ENCODE peak calls at places on chromosomes 13 and 19, in five cellular contexts. R is astrocyte, N is GM23248, W is mammary epithelial cell, V is PC-3. Y is an unnamed sample.
A peak's percentile ranks its signal among the peaks of the same experiment; 100 is the strongest.

GRCh38 chr13:97231118-97231831 is 9.1 kb downstream of the MBNL2 start:
- DNase-seq in R (no peak), N (peak; percentile 55), W (peak; percentile 59), V (no peak), Y (no peak)

GRCh38 chr19:48194041-48194871 is 23.8 kb downstream of the ZSWIM9 start:
- DNase-seq in R (no peak), N (peak; percentile 40), W (no peak), V (no peak), Y (no peak)

GRCh38 chr13:110914293-110915056 is 394 bp downstream of the ANKRD10 start:
- DNase-seq in R (peak; percentile 63), N (peak; percentile 81), W (no peak), V (peak; percentile 54), Y (peak; percentile 79)

GRCh38 chr19:32830231-32831014 is 39.1 kb downstream of the SLC7A9 start:
- DNase-seq in R (peak; percentile 86), N (peak; percentile 58), W (no peak), V (peak; percentile 25), Y (peak; percentile 39)

GRCh38 chr13:24161980-24162517 is 1.5 kb downstream of the SPATA13 start:
- DNase-seq in R (no peak), N (no peak), W (no peak), V (peak; percentile 57), Y (no peak)

GRCh38 chr13:27878274-27878673 is 41.5 kb upstream of the PDX1 start:
- DNase-seq in R (no peak), N (no peak), W (no peak), V (no peak), Y (no peak)

GRCh38 chr13:50078512-50079277 is 63.5 kb downstream of the KCNRG start:
- DNase-seq in R (no peak), N (no peak), W (no peak), V (no peak), Y (no peak)

GRCh38 chr13:80245162-80245733 is 95.7 kb downstream of the SPRY2 start:
- DNase-seq in R (no peak), N (no peak), W (no peak), V (no peak), Y (no peak)

GRCh38 chr13:32016631-32017030 is 14.9 kb upstream of the FRY start:
- DNase-seq in R (no peak), N (peak; percentile 58), W (no peak), V (no peak), Y (no peak)

GRCh38 chr13:27967736-27968315 is 1.3 kb downstream of the CDX2 start:
- DNase-seq in R (no peak), N (no peak), W (no peak), V (no peak), Y (no peak)

GRCh38 chr13:113855012-113855921 is 8.6 kb downstream of the GAS6 start:
- DNase-seq in R (no peak), N (no peak), W (no peak), V (no peak), Y (no peak)

GRCh38 chr13:109500146-109500773 is 286.1 kb downstream of the IRS2 start:
- DNase-seq in R (no peak), N (no peak), W (no peak), V (no peak), Y (peak; percentile 13)

GRCh38 chr13:28320884-28321574 is 173.9 kb downstream of the FLT1 start:
- DNase-seq in R (no peak), N (no peak), W (no peak), V (peak; percentile 19), Y (no peak)

GRCh38 chr13:74423434-74423833 is 289.2 kb upstream of the KLF12 start:
- DNase-seq in R (peak; percentile 20), N (no peak), W (no peak), V (no peak), Y (no peak)

GRCh38 chr13:72141845-72142470 is 275.0 kb upstream of the DACH1 start:
- DNase-seq in R (peak; percentile 83), N (no peak), W (peak; percentile 72), V (peak; percentile 12), Y (peak; percentile 76)

GRCh38 chr19:10712041-10712440 is 5.8 kb upstream of the DNM2 start:
- DNase-seq in R (no peak), N (no peak), W (no peak), V (no peak), Y (no peak)

GRCh38 chr19:45908956-45909355 is 5.6 kb downstream of the NANOS2 start:
- DNase-seq in R (no peak), N (peak; percentile 64), W (peak; percentile 23), V (no peak), Y (no peak)

GRCh38 chr13:20221772-20222171 is 10.3 kb downstream of the GJB6 start:
- DNase-seq in R (no peak), N (peak; percentile 49), W (peak; percentile 57), V (no peak), Y (no peak)

GRCh38 chr13:77372275-77372674 is 45.4 kb upstream of the MYCBP2 start:
- DNase-seq in R (peak; percentile 2), N (no peak), W (no peak), V (no peak), Y (peak; percentile 13)

GRCh38 chr19:1081301-1082164 is 13.6 kb downstream of the POLR2E start:
- DNase-seq in R (no peak), N (no peak), W (no peak), V (no peak), Y (no peak)

GRCh38 chr13:53201454-53202225 is 173.0 kb downstream of the OLFM4 start:
- DNase-seq in R (no peak), N (peak; percentile 36), W (no peak), V (no peak), Y (no peak)

GRCh38 chr13:34361528-34361927 is 543.6 kb downstream of the RFC3 start:
- DNase-seq in R (no peak), N (peak; percentile 35), W (peak; percentile 62), V (peak; percentile 47), Y (no peak)

GRCh38 chr13:74767031-74767430 is 632.8 kb upstream of the KLF12 start:
- DNase-seq in R (peak; percentile 45), N (peak; percentile 74), W (peak; percentile 63), V (peak; percentile 47), Y (peak; percentile 84)

GRCh38 chr13:31946091-31946770 is 85.3 kb upstream of the FRY start:
- DNase-seq in R (peak; percentile 25), N (peak; percentile 49), W (no peak), V (no peak), Y (no peak)

GRCh38 chr19:51710163-51710562 is 13.6 kb downstream of the HAS1 start:
- DNase-seq in R (peak; percentile 39), N (peak; percentile 26), W (no peak), V (no peak), Y (no peak)

GRCh38 chr19:49182848-49183375 is 25.3 kb downstream of the TRPM4 start:
- DNase-seq in R (no peak), N (no peak), W (no peak), V (no peak), Y (no peak)

GRCh38 chr13:67228909-67229308 is 1.2 kb downstream of the PCDH9 start:
- DNase-seq in R (peak; percentile 6), N (peak; percentile 5), W (no peak), V (no peak), Y (peak; percentile 30)

GRCh38 chr13:67228031-67228430 is 2.1 kb downstream of the PCDH9 start:
- DNase-seq in R (no peak), N (no peak), W (no peak), V (no peak), Y (no peak)

GRCh38 chr13:67227131-67227983 is 2.8 kb downstream of the PCDH9 start:
- DNase-seq in R (no peak), N (no peak), W (no peak), V (no peak), Y (no peak)

GRCh38 chr13:67225252-67226159 is 4.6 kb downstream of the PCDH9 start:
- DNase-seq in R (no peak), N (no peak), W (no peak), V (no peak), Y (no peak)

DNA sequence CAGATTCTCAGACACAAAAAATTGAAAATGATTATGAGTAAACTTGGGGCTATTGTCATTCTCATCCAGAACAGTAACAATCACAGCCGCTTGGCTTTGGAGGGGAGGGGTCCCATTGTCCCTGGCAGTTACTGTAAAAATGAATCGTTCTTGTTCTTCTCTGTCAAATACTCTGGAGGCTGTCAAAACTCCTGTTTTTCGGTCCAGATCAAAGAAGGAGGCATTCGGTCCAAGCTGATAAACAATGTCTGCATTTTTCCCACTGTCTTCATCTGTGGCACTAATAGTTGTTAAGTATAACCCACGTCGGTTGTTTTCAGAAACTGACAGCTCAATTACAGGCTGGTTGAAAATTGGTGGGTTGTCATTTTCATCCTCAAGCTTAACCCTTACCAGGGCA is 3.5 kb downstream of the PCDH9 start:
- DNase-seq in R (no peak), N (no peak), W (no peak), V (no peak), Y (no peak)
- H3K9ac ChIP-seq in R (no peak overlapping the region), N (no peak overlapping the region), W (no peak overlapping the region), V (no peak overlapping the region), Y (no peak overlapping the region)

GRCh38 chr19:36116344-36116637 is 1.0 kb downstream of the TBCB start:
- DNase-seq in R (no peak), N (no peak), W (no peak), V (no peak), Y (no peak)
- H3K36me3 ChIP-seq in R (peaks cover 7% of the 10 kb centered on the region), N (peaks cover 8% of the 10 kb centered on the region), W (no peaks in the 10 kb centered on the region), V (no peaks in the 10 kb centered on the region), Y (peaks cover 19% of the 10 kb centered on the region)

GRCh38 chr13:75826391-75826790 is 190.3 kb downstream of the LMO7 start:
- DNase-seq in R (no peak), N (no peak), W (no peak), V (no peak), Y (no peak)

GRCh38 chr13:75832812-75833211 is 196.7 kb downstream of the LMO7 start:
- DNase-seq in R (no peak), N (no peak), W (no peak), V (no peak), Y (no peak)

GRCh38 chr13:75831389-75831788 is 195.3 kb downstream of the LMO7 start:
- DNase-seq in R (no peak), N (no peak), W (no peak), V (no peak), Y (no peak)

GRCh38 chr13:75830842-75831241 is 194.7 kb downstream of the LMO7 start:
- DNase-seq in R (peak; percentile 78), N (peak; percentile 81), W (peak; percentile 41), V (peak; percentile 4), Y (peak; percentile 51)

GRCh38 chr13:75829874-75830273 is 193.7 kb downstream of the LMO7 start:
- DNase-seq in R (peak; percentile 35), N (peak; percentile 36), W (no peak), V (no peak), Y (peak; percentile 54)
- H4K20me1 ChIP-seq in R (peaks cover 58% of the 10 kb centered on the region), N (peaks cover 13% of the 10 kb centered on the region), W (no peaks in the 10 kb centered on the region), V (no peaks in the 10 kb centered on the region), Y (no peaks in the 10 kb centered on the region)

DNA sequence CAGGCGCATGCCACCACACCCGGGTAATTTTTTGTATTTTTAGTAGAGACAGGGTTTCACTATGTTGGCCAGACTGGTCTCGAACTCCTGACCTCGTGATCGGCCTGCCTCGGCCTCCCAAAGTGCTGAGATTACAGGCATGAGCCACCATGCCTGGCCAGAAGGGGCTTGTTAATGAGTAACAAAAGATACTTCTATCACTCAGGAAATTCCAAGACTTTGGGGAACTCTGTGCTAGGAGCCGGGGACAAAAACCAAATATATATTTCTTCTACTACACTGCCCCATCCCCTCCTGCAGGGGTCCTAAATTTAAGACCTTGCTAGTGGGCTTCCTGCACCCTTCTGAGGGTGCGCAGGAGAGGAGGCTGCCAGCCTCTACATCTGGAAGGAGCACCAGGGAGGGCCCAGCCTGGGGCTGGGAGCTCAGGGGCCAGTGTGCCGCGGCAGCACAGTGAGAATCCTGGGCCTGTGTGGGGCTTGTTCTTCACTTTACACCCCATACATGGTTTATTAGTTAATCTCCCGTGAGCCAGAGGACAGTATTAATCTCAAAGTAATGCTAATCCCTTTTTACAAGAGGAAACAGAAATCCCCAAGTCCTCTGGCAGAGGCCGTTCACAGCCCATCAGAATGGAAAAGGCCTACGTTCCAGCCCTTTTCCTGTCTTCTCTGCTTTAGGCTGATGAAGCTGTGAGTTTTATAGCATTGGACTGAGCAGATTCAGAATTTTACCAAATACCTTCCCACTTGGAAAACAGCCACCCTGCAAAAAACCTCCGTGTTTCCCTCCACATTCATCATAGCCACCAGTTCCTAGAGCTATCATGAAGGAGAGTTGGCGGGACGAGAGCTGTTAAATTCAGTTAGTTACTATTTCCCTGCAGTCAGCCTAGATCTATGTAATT is 44.4 kb upstream of the NPAS1 start:
- DNase-seq in R (peak; percentile 47), N (no peak), W (no peak), V (no peak), Y (no peak)
- H3K9ac ChIP-seq in R (peak overlapping the region; percentile 69), N (peak overlapping the region; percentile 88), W (no peak overlapping the region), V (no peak overlapping the region), Y (no peak overlapping the region)

Y was measured in fibroblast of lung.